ENCODE peak calls at places on chromosomes 5 and 9, in nine cellular contexts. S is kidney epithelial cell, E is lung, H is IMR-90, T is HL-60, I is HCT116, Z is astrocyte of the spinal cord, M is astrocyte, Q is AG04450. A is an unnamed sample.

GRCh38 chr9:127937046-127937382 is 640 bp downstream of the DPM2 start:
- DNase-seq in Z (no peak), S (no peak), Q (no peak), T (no peak), H (no peak), M (no peak), I (no peak), E (no peak), A (no peak)

GRCh38 chr9:131516274-131516565 is 13.5 kb downstream of the POMT1 start:
- DNase-seq in S (no peak), Q (no peak), E (no peak), M (no peak), H (no peak), T (peak), Z (no peak), I (no peak), A (no peak)

GRCh38 chr5:142204219-142204618 is 95.6 kb downstream of the NDFIP1 start:
- DNase-seq in Z (peak), M (no peak), H (no peak), E (no peak), S (no peak), T (no peak), Q (no peak), I (no peak), A (no peak)

GRCh38 chr5:89204766-89205165 is 321.8 kb upstream of the MEF2C start:
- DNase-seq in E (no peak), H (no peak), S (no peak), M (peak), T (no peak), Z (peak), Q (no peak), I (no peak), A (no peak)

GRCh38 chr5:63916786-63917185 is 45.5 kb downstream of the HTR1A start:
- DNase-seq in M (peak), E (no peak), Z (peak), Q (no peak), H (no peak), S (no peak), I (no peak), T (no peak), A (peak)

GRCh38 chr5:150118561-150119229 is 32.3 kb upstream of the CSF1R start:
- DNase-seq in T (no peak), M (no peak), I (no peak), S (no peak), E (no peak), Z (no peak), Q (no peak), H (no peak), A (no peak)

GRCh38 chr5:145118109-145118508 is 717.0 kb downstream of the PRELID2 start:
- DNase-seq in E (no peak), T (no peak), S (no peak), Z (no peak), M (no peak), Q (no peak), I (no peak), H (no peak), A (peak)

GRCh38 chr9:35942286-35942685 is 15.7 kb downstream of the OR2S2 start:
- DNase-seq in H (no peak), S (no peak), T (no peak), Q (no peak), E (no peak), I (no peak), Z (no peak), M (no peak), A (no peak)

GRCh38 chr5:40414922-40415321 is 264.8 kb upstream of the PTGER4 start:
- DNase-seq in S (no peak), Q (no peak), M (no peak), E (no peak), H (no peak), T (no peak), I (no peak), Z (no peak), A (no peak)

GRCh38 chr9:12133416-12133815 is 559.8 kb upstream of the TYRP1 start:
- DNase-seq in E (no peak), M (no peak), Q (no peak), H (no peak), I (no peak), S (no peak), Z (no peak), T (no peak), A (no peak)

GRCh38 chr5:147519380-147519779 is 9.5 kb upstream of the DPYSL3 start:
- DNase-seq in Q (no peak), Z (no peak), E (no peak), H (no peak), M (no peak), S (no peak), T (no peak), I (no peak), A (no peak)

GRCh38 chr9:111759762-111760639 is 34.7 kb downstream of the SHOC1 start:
- DNase-seq in M (peak), E (peak), Q (peak), S (peak), I (peak), H (peak), T (peak), Z (peak), A (peak)

GRCh38 chr5:135467051-135467625 is 15.0 kb upstream of the TIFAB start:
- DNase-seq in Q (no peak), M (no peak), S (no peak), I (no peak), Z (no peak), T (no peak), H (no peak), E (no peak), A (no peak)

GRCh38 chr5:14476791-14477435 is 104.7 kb upstream of the OTULINL start:
- DNase-seq in H (peak), Q (peak), E (no peak), T (no peak), M (peak), Z (peak), I (no peak), S (no peak), A (peak)

GRCh38 chr9:5714501-5715401 is 85.8 kb downstream of the RIC1 start:
- DNase-seq in Q (no peak), E (no peak), H (peak), I (peak), Z (peak), M (peak), T (no peak), S (peak), A (peak)

GRCh38 chr5:155998258-155998657 is 328.7 kb upstream of the SGCD start:
- DNase-seq in T (no peak), I (no peak), S (no peak), E (no peak), Q (no peak), M (no peak), Z (no peak), H (no peak), A (no peak)

GRCh38 chr5:16736158-16736994 is 119.6 kb upstream of the RETREG1 start:
- DNase-seq in Z (peak), E (peak), H (peak), T (no peak), Q (peak), I (peak), M (peak), S (peak), A (peak)

GRCh38 chr5:179431221-179431620 is 86.0 kb upstream of the ADAMTS2 start:
- DNase-seq in Q (no peak), T (no peak), M (no peak), E (no peak), Z (no peak), I (no peak), H (no peak), S (no peak), A (no peak)

GRCh38 chr5:96142786-96143434 is 181.3 kb upstream of the ELL2 start:
- DNase-seq in T (no peak), Q (peak), E (no peak), M (peak), S (no peak), I (no peak), H (peak), Z (no peak), A (peak)

GRCh38 chr9:98009437-98009836 is 26.3 kb downstream of the ANP32B start:
- DNase-seq in Q (no peak), Z (no peak), T (no peak), M (no peak), H (no peak), I (no peak), S (no peak), E (no peak), A (no peak)

GRCh38 chr5:109479260-109479860 is 69.6 kb upstream of the PJA2 start:
- DNase-seq in S (no peak), E (no peak), T (no peak), H (peak), I (no peak), M (no peak), Q (no peak), Z (peak), A (peak)

GRCh38 chr5:123344819-123345426 is 78.3 kb downstream of the CEP120 start:
- DNase-seq in T (no peak), Z (peak), Q (no peak), E (no peak), I (no peak), S (no peak), M (peak), H (peak), A (peak)

GRCh38 chr5:147509710-147510651 is at the start of gene DPYSL3:
- DNase-seq in M (peak), E (peak), S (no peak), I (peak), T (peak), Z (peak), Q (peak), H (peak), A (peak)

GRCh38 chr9:100437860-100438805 is 11.2 kb downstream of the MSANTD3 start:
- DNase-seq in I (peak), S (no peak), M (peak), E (peak), T (peak), Z (peak), H (peak), Q (peak), A (peak)

GRCh38 chr9:133657120-133657661 is 21.0 kb downstream of the DBH start:
- DNase-seq in E (no peak), I (no peak), H (peak), Z (no peak), S (no peak), T (no peak), M (peak), Q (no peak), A (no peak)

GRCh38 chr9:8816361-8816760 is 1016.8 kb upstream of the DMAC1 start:
- DNase-seq in Z (no peak), S (peak), M (no peak), T (no peak), E (no peak), H (no peak), I (no peak), Q (no peak), A (no peak)

GRCh38 chr9:89663264-89663970 is 58.6 kb downstream of the GADD45G start:
- DNase-seq in I (no peak), M (no peak), T (no peak), H (no peak), S (no peak), E (no peak), Z (no peak), Q (no peak), A (no peak)

GRCh38 chr5:139799359-139799758 is 3.8 kb downstream of the PSD2 start:
- DNase-seq in I (no peak), T (no peak), Z (no peak), S (no peak), Q (no peak), H (no peak), M (no peak), E (peak), A (no peak)

GRCh38 chr5:53249529-53249928 is 140.0 kb upstream of the MOCS2 start:
- DNase-seq in S (peak), H (peak), M (peak), Z (peak), Q (peak), I (no peak), T (no peak), E (no peak), A (peak)

GRCh38 chr5:93915142-93915553 is 173.7 kb upstream of the POU5F2 start:
- DNase-seq in S (no peak), Q (peak), Z (peak), I (peak), H (peak), E (no peak), T (no peak), M (peak), A (peak)

GRCh38 chr5:177233206-177233605 is 70.3 kb downstream of the RAB24 start:
- DNase-seq in H (no peak), T (no peak), I (no peak), E (no peak), M (no peak), Z (no peak), S (no peak), Q (no peak), A (peak)

GRCh38 chr5:120794121-120794520 is 330.0 kb downstream of the PRR16 start:
- DNase-seq in H (peak), S (no peak), Q (no peak), E (no peak), T (no peak), I (no peak), M (no peak), Z (peak), A (no peak)

GRCh38 chr5:176761755-176762154 is 48.6 kb upstream of the UNC5A start:
- DNase-seq in E (no peak), I (no peak), Q (no peak), S (no peak), Z (no peak), T (no peak), M (no peak), H (no peak), A (no peak)

GRCh38 chr5:74415695-74416102 is 224.8 kb downstream of the ENC1 start:
- DNase-seq in M (no peak), Z (no peak), Q (no peak), E (no peak), H (no peak), S (no peak), I (no peak), T (no peak), A (no peak)

GRCh38 chr9:89195149-89195797 is 16.7 kb upstream of the SHC3 start:
- DNase-seq in S (no peak), I (no peak), Z (no peak), T (no peak), E (no peak), M (no peak), Q (no peak), H (peak), A (no peak)

GRCh38 chr9:69178583-69179011 is 4.5 kb downstream of the TJP2 start:
- DNase-seq in Q (no peak), I (peak), H (peak), T (no peak), E (no peak), S (no peak), Z (peak), M (peak), A (peak)

GRCh38 chr9:113593682-113594281 is 130.3 kb downstream of the RGS3 start:
- DNase-seq in M (peak), S (peak), E (peak), T (no peak), Q (peak), I (peak), Z (peak), H (peak), A (peak)

GRCh38 chr5:151216781-151217180 is 7.1 kb downstream of the CCDC69 start:
- DNase-seq in E (no peak), M (no peak), S (no peak), I (no peak), T (no peak), Q (no peak), H (no peak), Z (no peak), A (no peak)

GRCh38 chr9:89463986-89464901 is 33.7 kb downstream of the SEMA4D start:
- DNase-seq in Z (no peak), E (peak), M (no peak), H (no peak), S (no peak), Q (no peak), I (no peak), T (peak), A (no peak)

GRCh38 chr5:141003791-141004601 is 37.7 kb downstream of the PCDHAC2 start:
- DNase-seq in I (peak), S (peak), M (no peak), Q (no peak), E (peak), H (no peak), T (no peak), Z (no peak), A (peak)

DNA sequence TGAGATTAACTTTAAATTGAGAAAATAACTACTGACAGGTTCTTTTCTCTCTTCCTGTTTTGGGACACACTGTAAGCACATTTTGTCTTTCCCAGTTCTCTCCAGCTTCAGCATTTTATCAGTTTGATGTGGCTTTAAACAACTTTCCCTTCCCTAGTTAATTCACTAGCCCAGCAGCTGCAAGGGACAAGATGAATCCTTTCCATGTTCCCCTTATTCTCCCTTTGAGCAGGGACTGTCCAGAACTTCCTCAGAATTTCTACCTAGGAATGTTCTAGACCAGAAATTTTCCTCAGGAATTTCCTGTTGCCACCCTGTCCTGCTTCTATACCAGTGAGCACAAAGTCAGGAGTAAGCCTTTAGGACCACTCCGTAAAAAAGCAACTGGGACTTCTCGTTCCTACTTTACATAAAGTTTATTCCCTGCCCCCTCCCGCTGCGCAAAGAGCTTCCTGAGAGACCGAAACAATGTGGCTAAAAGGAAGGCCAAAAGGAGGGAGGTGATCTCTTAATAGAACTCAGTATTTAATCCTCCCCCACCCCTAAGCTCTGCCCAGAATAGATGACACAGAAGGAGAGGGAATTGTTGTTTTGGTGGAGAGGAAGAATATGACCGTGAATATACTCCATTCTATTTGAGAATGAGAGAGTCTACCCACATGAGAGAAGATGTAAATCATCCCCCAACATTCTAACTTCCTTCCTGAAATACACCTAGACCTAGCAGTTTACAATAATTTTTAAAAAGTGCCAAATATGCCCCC is 61.9 kb downstream of the GLIS3 start:
- DNase-seq in S (no peak), M (peak), T (no peak), Z (peak), I (no peak), H (no peak), E (no peak), Q (no peak), A (no peak)
- H3K4me3 ChIP-seq in S (no peak), M (peak), T (no peak), Z (no peak), I (no peak), H (no peak), E (no peak), Q (no peak), A (no peak)

DNA sequence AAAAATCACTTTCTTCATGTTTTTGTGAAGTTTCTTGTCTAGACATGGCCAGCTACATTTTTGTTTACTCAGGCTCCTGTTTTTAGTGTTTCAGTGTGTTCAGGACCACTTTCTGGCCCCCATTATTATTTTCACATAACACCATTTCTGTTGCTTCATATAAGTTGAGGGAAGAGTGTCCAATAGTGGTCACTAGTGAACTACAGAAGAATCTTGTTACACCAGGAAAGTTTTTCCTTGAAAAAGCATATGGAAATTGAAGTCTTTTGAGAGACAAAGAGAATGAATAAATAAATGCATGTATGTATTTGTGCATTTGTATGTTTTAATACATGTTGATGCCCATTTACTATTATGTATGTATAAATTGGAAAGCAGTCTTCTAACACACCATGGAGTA is 3.8 kb downstream of the ADAMTSL1 start:
- DNase-seq in E (no peak), Q (no peak), I (no peak), S (no peak), Z (no peak), H (no peak), T (no peak), M (no peak), A (no peak)
- TF ChIP-seq CTCF in E (no peak), Q (peak), I (no peak), S (no peak), Z (no peak), H (no peak), T (no peak), M (no peak), A (no peak)

GRCh38 chr9:136900556-136900955 is 14.2 kb downstream of the TRAF2 start:
- DNase-seq in Z (no peak), E (no peak), T (no peak), I (no peak), S (no peak), H (no peak), M (no peak), Q (no peak), A (no peak)

GRCh38 chr9:136900988-136901515 is 14.7 kb downstream of the TRAF2 start:
- DNase-seq in H (no peak), E (peak), M (no peak), S (no peak), T (no peak), Z (no peak), I (no peak), Q (no peak), A (peak)

GRCh38 chr9:136902259-136902821 is 16.0 kb downstream of the TRAF2 start:
- DNase-seq in H (peak), Z (peak), I (no peak), T (no peak), Q (peak), S (peak), M (peak), E (peak), A (peak)

GRCh38 chr9:136903041-136903554 is 16.8 kb downstream of the TRAF2 start:
- DNase-seq in T (no peak), Z (no peak), I (no peak), H (no peak), E (no peak), Q (no peak), M (no peak), S (no peak), A (no peak)

GRCh38 chr9:136901516-136902258 is 15.4 kb downstream of the TRAF2 start:
- DNase-seq in I (peak), M (peak), H (peak), Z (peak), Q (no peak), E (peak), S (peak), T (no peak), A (peak)
- H3K4me3 ChIP-seq in I (no peak), M (no peak), H (no peak), Z (no peak), Q (no peak), E (no peak), S (no peak), T (no peak), A (no peak)

GRCh38 chr5:51961154-51961562 is 577.9 kb downstream of the ISL1 start:
- DNase-seq in I (no peak), H (no peak), Z (no peak), Q (no peak), T (no peak), S (no peak), E (no peak), M (no peak), A (no peak)
- TF ChIP-seq CTCF in I (no peak), H (no peak), Z (no peak), Q (no peak), T (no peak), S (no peak), E (no peak), M (no peak), A (no peak)

DNA sequence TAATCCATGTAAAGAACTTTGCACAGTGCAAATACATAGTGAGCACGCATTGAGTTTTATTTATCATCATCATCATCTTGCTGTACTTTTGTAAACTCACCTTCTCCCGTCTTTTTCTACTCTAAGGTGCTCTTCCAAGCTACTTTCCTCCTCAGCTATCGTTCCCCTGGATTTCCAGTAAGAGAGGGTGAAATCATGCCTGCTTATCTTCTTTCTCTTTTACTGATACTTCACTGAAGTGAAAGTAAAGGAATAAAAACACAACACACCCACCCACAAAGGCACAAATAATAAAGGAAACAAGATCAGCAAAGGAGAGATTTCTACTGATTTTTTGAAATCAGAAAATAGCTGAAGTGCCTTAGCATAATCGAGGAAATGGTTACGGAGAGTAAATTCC is 509.9 kb downstream of the RAB3C start:
- DNase-seq in M (no peak), S (no peak), I (no peak), T (no peak), Q (no peak), E (no peak), Z (no peak), H (no peak), A (no peak)
- H3K4me3 ChIP-seq in M (no peak), S (no peak), I (no peak), T (no peak), Q (peak), E (no peak), Z (no peak), H (peak), A (no peak)

A was measured in epithelial cell of esophagus.